ENCODE peak calls at places on chromosomes 6 and 20, in nine cellular contexts. E, V, P, C, Z, S, H, Q and L are unnamed samples.

GRCh38 chr20:62277253-62277652 is 25.5 kb upstream of the ADRM1 start:
- DNase-seq in E (no peak), V (no peak), P (no peak), C (no peak), Z (no peak), S (no peak), H (no peak), Q (no peak), L (no peak)

GRCh38 chr20:46959821-46960220 is 65.2 kb downstream of the EYA2 start:
- DNase-seq in E (no peak), V (no peak), P (no peak), C (no peak), Z (no peak), S (no peak), H (no peak), Q (no peak), L (no peak)

GRCh38 chr6:40210628-40211056 is 276.4 kb upstream of the MOCS1 start:
- DNase-seq in E (no peak), V (no peak), P (no peak), C (no peak), Z (no peak), S (no peak), H (no peak), Q (no peak), L (no peak)

GRCh38 chr6:153872946-153873345 is 166.1 kb upstream of the OPRM1 start:
- DNase-seq in E (no peak), V (no peak), P (no peak), C (no peak), Z (no peak), S (no peak), H (no peak), Q (no peak), L (no peak)

GRCh38 chr6:82072113-82072512 is 175.4 kb downstream of the IBTK start:
- DNase-seq in E (no peak), V (no peak), P (no peak), C (no peak), Z (peak), S (peak), H (no peak), Q (no peak), L (peak)

GRCh38 chr6:37785002-37785687 is 34.4 kb upstream of the ZFAND3 start:
- DNase-seq in E (no peak), V (no peak), P (peak), C (no peak), Z (no peak), S (no peak), H (no peak), Q (no peak), L (no peak)

GRCh38 chr20:45798935-45799642 is 7.3 kb downstream of the DNTTIP1 start:
- DNase-seq in E (no peak), V (no peak), P (peak), C (peak), Z (peak), S (no peak), H (peak), Q (no peak), L (peak)

GRCh38 chr20:55415567-55416142 is 589.7 kb downstream of the CBLN4 start:
- DNase-seq in E (no peak), V (no peak), P (peak), C (peak), Z (peak), S (no peak), H (no peak), Q (no peak), L (peak)

GRCh38 chr6:7249946-7250643 is 62.9 kb downstream of the SSR1 start:
- DNase-seq in E (no peak), V (no peak), P (no peak), C (no peak), Z (peak), S (no peak), H (no peak), Q (no peak), L (peak)

GRCh38 chr20:48006036-48006833 is 221.0 kb upstream of the SULF2 start:
- DNase-seq in E (no peak), V (no peak), P (no peak), C (no peak), Z (no peak), S (no peak), H (no peak), Q (no peak), L (peak)

GRCh38 chr6:80637312-80637711 is 530.8 kb downstream of the BCKDHB start:
- DNase-seq in E (no peak), V (no peak), P (no peak), C (no peak), Z (peak), S (no peak), H (no peak), Q (no peak), L (peak)

GRCh38 chr6:108948252-108948651 is 100.0 kb downstream of the ARMC2 start:
- DNase-seq in E (no peak), V (no peak), P (no peak), C (no peak), Z (peak), S (no peak), H (no peak), Q (no peak), L (no peak)

GRCh38 chr20:58313366-58313765 is 3.9 kb downstream of the RAB22A start:
- DNase-seq in E (no peak), V (no peak), P (no peak), C (no peak), Z (no peak), S (no peak), H (no peak), Q (no peak), L (no peak)

GRCh38 chr6:168190646-168191443 is 111.8 kb upstream of the FRMD1 start:
- DNase-seq in E (no peak), V (no peak), P (no peak), C (no peak), Z (no peak), S (no peak), H (no peak), Q (no peak), L (no peak)

GRCh38 chr6:15247750-15248450 is 2.0 kb downstream of the JARID2 start:
- DNase-seq in E (peak), V (peak), P (peak), C (peak), Z (peak), S (no peak), H (peak), Q (peak), L (peak)

GRCh38 chr20:54207743-54208491 is at the start of gene PFDN4:
- DNase-seq in E (peak), V (peak), P (peak), C (peak), Z (peak), S (peak), H (peak), Q (peak), L (peak)

GRCh38 chr6:109743739-109744138 is 52.6 kb downstream of the FIG4 start:
- DNase-seq in E (no peak), V (no peak), P (no peak), C (no peak), Z (peak), S (no peak), H (no peak), Q (no peak), L (peak)

GRCh38 chr6:92376711-92377110 is 1042.6 kb downstream of the EPHA7 start:
- DNase-seq in E (no peak), V (no peak), P (no peak), C (no peak), Z (peak), S (no peak), H (no peak), Q (no peak), L (no peak)

DNA sequence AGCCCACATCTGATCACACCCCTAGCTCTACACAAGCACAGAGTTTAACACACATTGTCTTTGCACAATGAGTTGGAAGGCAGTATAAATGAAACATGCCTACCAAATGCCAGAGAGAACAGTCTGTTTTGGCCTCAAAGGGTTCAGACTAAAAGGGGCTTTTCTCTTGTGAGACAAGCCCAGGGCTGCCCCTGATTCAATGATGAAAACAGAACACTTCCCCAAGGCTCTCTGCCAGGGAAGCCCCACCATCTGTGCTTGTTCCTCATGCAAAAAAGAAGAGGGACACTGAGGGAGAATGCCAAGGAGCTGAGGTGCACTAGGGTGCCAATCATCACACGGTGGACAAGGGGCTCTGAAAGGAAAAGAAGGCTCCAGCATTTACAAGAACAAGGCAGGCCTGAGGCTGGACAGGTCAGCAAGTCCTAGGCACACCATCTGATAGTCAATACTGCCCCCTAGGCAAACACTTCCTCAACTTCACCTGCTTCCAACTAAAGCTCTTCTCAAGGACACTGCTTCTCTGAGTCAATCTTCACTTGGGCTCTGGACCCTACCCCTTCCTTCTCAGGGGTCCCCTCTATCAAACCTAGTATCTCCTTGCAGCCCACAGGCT is 37.5 kb upstream of the SLC4A11 start:
- DNase-seq in E (no peak), V (no peak), P (peak), C (peak), Z (peak), S (no peak), H (peak), Q (no peak), L (peak)
- TF ChIP-seq CTCF in E (no peak), V (no peak), P (peak), C (peak), Z (no peak), S (peak), H (peak), Q (no peak), L (peak)

DNA sequence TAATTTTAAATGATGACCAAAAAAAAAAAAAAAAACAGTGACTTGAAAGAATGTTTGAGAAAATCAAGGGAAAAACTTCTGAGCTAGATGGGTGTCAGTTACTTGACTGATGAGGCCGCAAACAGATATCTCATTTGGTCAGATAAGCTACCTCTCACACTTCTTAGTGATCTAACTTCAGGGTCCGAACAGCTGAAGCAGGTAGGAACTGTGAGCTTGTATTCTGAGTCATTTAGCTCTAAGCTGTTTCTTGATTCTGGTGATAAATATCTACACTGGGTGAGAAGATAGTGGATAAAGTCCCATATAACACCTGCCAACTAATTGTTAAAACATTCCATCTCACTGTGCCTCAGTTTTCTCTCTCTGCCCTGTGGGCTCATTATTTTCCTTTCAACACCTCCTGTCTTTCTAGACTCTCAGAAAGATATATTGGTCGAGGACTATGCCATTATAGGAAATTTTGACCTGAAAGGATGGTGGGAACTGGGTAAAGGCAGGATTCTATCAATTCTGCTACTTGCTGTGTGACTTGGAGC is 7.7 kb downstream of the KIF3B start:
- DNase-seq in E (no peak), V (no peak), P (no peak), C (no peak), Z (no peak), S (no peak), H (no peak), Q (no peak), L (no peak)
- H3K4me3 ChIP-seq in E (no peak), V (no peak), P (no peak), C (no peak), Z (no peak), S (no peak), H (no peak), Q (no peak), L (no peak)

GRCh38 chr6:163320804-163321203 is 93.7 kb upstream of the QKI start:
- DNase-seq in E (no peak), V (no peak), P (no peak), C (no peak), Z (no peak), S (no peak), H (no peak), Q (no peak), L (no peak)
- TF ChIP-seq CTCF in E (no peak), V (no peak), P (no peak), C (no peak), Z (no peak), S (no peak), H (no peak), Q (no peak), L (no peak)

GRCh38 chr6:47603227-47603626 is 95.2 kb upstream of the ADGRF4 start:
- DNase-seq in E (no peak), V (no peak), P (no peak), C (no peak), Z (no peak), S (no peak), H (no peak), Q (no peak), L (no peak)
- H3K4me3 ChIP-seq in E (no peak), V (no peak), P (no peak), C (no peak), Z (no peak), S (no peak), H (no peak), Q (no peak), L (no peak)

GRCh38 chr6:70551566-70551965 is 15.2 kb upstream of the SDHAF4 start:
- DNase-seq in E (no peak), V (no peak), P (no peak), C (no peak), Z (no peak), S (no peak), H (no peak), Q (no peak), L (no peak)
- TF ChIP-seq CTCF in E (no peak), V (peak), P (peak), C (no peak), Z (no peak), S (no peak), H (peak), Q (no peak), L (no peak)